ENCODE peak calls at places on chromosomes 7 and 10, in eight cellular contexts. U, X, E, K, H, L, V and C are unnamed samples.

GRCh38 chr10:102988404-102989314 is 70.6 kb downstream of the CNNM2 start:
- DNase-seq in U (peak), X (no peak), E (no peak), K (peak), H (no peak), L (no peak), V (peak), C (no peak)

GRCh38 chr7:20267482-20267881 is 50.3 kb upstream of the MACC1 start:
- DNase-seq in U (no peak), X (no peak), E (no peak), K (peak), H (no peak), L (no peak), V (no peak), C (no peak)

GRCh38 chr10:16792675-16793074 is 24.5 kb downstream of the RSU1 start:
- DNase-seq in U (peak), X (no peak), E (no peak), K (peak), H (no peak), L (no peak), V (no peak), C (no peak)

GRCh38 chr10:101287922-101288638 is 58.8 kb upstream of the LBX1 start:
- DNase-seq in U (peak), X (no peak), E (no peak), K (peak), H (no peak), L (peak), V (peak), C (no peak)

GRCh38 chr7:36045830-36046341 is 107.2 kb upstream of the EEPD1 start:
- DNase-seq in U (no peak), X (no peak), E (no peak), K (no peak), H (no peak), L (no peak), V (no peak), C (no peak)

GRCh38 chr10:30834636-30835035 is 197.0 kb downstream of the ZNF438 start:
- DNase-seq in U (no peak), X (no peak), E (no peak), K (no peak), H (no peak), L (no peak), V (no peak), C (no peak)

GRCh38 chr10:103752680-103753248 is 102.6 kb downstream of the SH3PXD2A start:
- DNase-seq in U (peak), X (no peak), E (no peak), K (no peak), H (no peak), L (no peak), V (peak), C (no peak)

GRCh38 chr10:103781329-103782061 is 73.9 kb downstream of the SH3PXD2A start:
- DNase-seq in U (peak), X (peak), E (no peak), K (peak), H (no peak), L (no peak), V (peak), C (no peak)

GRCh38 chr10:48579251-48579960 is 25.5 kb downstream of the ARHGAP22 start:
- DNase-seq in U (peak), X (no peak), E (no peak), K (peak), H (no peak), L (no peak), V (no peak), C (no peak)

GRCh38 chr7:25238056-25238745 is 9.9 kb upstream of the NPVF start:
- DNase-seq in U (no peak), X (no peak), E (no peak), K (no peak), H (no peak), L (no peak), V (no peak), C (no peak)